ENCODE peak calls at places on chromosomes 7 and 10, in ten cellular contexts. L is cardiac fibroblast; T is BJ; Z is CD8-positive, alpha-beta T cell; Q is astrocyte of the cerebellum; S is tibial artery; H is AG04449; A is body of pancreas; I is HCT116; N is IMR-90. M is an unnamed sample.

GRCh38 chr7:30241767-30242166 is 42.6 kb upstream of the ZNRF2 start:
- DNase-seq in Z (no peak), N (no peak), L (no peak), H (no peak), S (no peak), A (no peak), Q (no peak), I (no peak), T (no peak), M (no peak)

GRCh38 chr10:112815238-112816032 is 134.6 kb upstream of the TCF7L2 start:
- DNase-seq in L (peak; percentile 54), Q (no peak), H (no peak), Z (no peak), T (peak; percentile 25), I (no peak), A (no peak), N (peak; percentile 67), S (no peak), M (no peak)

GRCh38 chr7:8255680-8256656 is 6.0 kb downstream of the ICA1 start:
- DNase-seq in H (no peak), L (no peak), Q (no peak), S (no peak), I (no peak), Z (no peak), N (no peak), A (no peak), T (no peak), M (no peak)

GRCh38 chr7:97021443-97022261 is 3.0 kb downstream of the DLX5 start:
- DNase-seq in Q (no peak), Z (no peak), L (no peak), I (no peak), A (peak; percentile 38), N (no peak), T (no peak), S (no peak), H (no peak), M (no peak)

GRCh38 chr7:36599645-36600313 is 124.5 kb downstream of the AOAH start:
- DNase-seq in L (no peak), N (no peak), T (no peak), A (no peak), H (no peak), S (no peak), I (no peak), Z (no peak), Q (no peak), M (no peak)

GRCh38 chr7:100087055-100087750 is 1.6 kb upstream of the COPS6 start:
- DNase-seq in T (peak; percentile 97), N (peak; percentile 99), L (peak; percentile 97), Z (no peak), A (no peak), Q (peak; percentile 88), S (no peak), I (no peak), H (peak; percentile 97), M (peak; percentile 92)

GRCh38 chr10:1177936-1178335 is 121.8 kb downstream of the WDR37 start:
- DNase-seq in L (no peak), T (no peak), N (no peak), Q (no peak), A (no peak), I (no peak), Z (no peak), S (peak; percentile 35), H (no peak), M (no peak)

GRCh38 chr7:82599910-82600309 is 156.3 kb upstream of the CACNA2D1 start:
- DNase-seq in H (no peak), T (no peak), N (no peak), Q (no peak), S (no peak), L (no peak), A (no peak), I (no peak), Z (no peak), M (no peak)

GRCh38 chr10:89213191-89213808 is 6.2 kb upstream of the CH25H start:
- DNase-seq in N (peak; percentile 63), T (no peak), Q (peak; percentile 44), S (no peak), H (no peak), A (no peak), Z (no peak), I (no peak), L (peak; percentile 78), M (no peak)

GRCh38 chr7:154928136-154929005 is 74.6 kb downstream of the PAXIP1 start:
- DNase-seq in S (no peak), I (peak; percentile 91), A (peak; percentile 47), L (peak; percentile 96), Q (peak; percentile 74), N (peak; percentile 93), H (peak; percentile 73), Z (peak; percentile 33), T (peak; percentile 92), M (peak; percentile 89)

GRCh38 chr7:107171496-107171895 is 2.7 kb downstream of the HBP1 start:
- DNase-seq in L (no peak), I (no peak), H (no peak), N (no peak), T (no peak), A (no peak), Z (no peak), Q (no peak), S (peak; percentile 47), M (no peak)

GRCh38 chr7:107167483-107168232 is 1.1 kb upstream of the HBP1 start:
- DNase-seq in Z (no peak), Q (peak; percentile 79), I (peak; percentile 61), N (peak; percentile 90), L (peak; percentile 92), T (peak; percentile 44), S (no peak), H (peak; percentile 45), A (peak; percentile 70), M (peak; percentile 57)

GRCh38 chr7:107168233-107169119 is at the start of gene HBP1:
- DNase-seq in A (peak; percentile 100), I (peak; percentile 100), T (peak; percentile 100), S (peak; percentile 100), Q (peak; percentile 100), H (peak; percentile 100), N (peak; percentile 100), Z (peak; percentile 98), L (peak; percentile 100), M (peak; percentile 100)

GRCh38 chr7:107170051-107170661 is 1.4 kb downstream of the HBP1 start:
- DNase-seq in N (no peak), T (no peak), H (no peak), A (no peak), I (no peak), L (no peak), Q (no peak), S (no peak), Z (no peak), M (no peak)

DNA sequence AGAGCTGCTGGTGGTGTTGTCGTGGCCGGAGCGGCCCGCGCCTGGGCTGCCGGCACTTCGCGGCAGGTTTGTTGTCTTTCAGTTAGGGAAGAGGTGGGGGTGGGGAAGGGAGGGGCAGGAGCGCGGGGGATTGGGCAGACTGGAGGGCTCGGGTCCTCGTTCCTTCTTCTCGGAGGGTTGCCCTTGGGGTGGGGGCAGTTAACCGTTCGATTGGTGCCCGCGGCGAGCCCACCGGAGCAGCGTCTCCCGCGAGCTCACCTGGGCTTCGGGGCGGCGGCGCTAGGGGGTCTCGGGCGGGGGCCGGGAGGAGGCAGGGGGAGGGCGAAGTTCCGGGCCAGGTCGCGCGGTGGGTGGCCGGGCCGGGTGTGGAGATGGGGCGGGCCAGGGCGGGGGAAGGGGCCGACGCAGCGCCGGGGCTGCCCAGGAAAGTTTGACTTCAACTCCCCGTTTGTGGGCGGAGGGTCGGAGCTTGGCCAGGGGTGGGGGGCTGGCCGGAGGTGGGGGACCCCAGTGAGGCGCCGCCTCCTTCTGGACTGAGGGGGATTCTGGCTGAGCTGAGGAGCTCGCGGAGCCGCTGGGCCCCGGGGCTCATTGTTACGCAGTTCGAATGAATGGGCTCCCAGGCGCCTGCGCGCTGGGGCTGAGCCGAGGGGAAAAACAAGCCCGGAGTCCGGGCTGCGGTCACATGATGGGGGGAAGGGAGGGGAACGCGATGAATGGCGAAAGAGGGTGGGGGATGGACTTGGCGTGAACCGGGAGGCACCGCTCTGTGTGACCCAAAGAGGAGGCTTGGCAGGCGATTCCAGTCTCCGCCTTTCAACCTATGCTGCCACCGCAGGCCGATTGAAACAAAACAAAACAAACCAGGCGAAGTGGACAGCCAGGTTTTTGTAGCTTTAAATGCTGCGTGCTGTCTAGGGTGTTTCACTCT is 582 bp downstream of the HBP1 start:
- DNase-seq in H (peak; percentile 65), T (peak; percentile 80), Q (peak; percentile 96), N (peak; percentile 96), A (peak; percentile 99), Z (peak; percentile 74), S (peak; percentile 99), I (peak; percentile 92), L (peak; percentile 99), M (peak; percentile 89)
- TF ChIP-seq CTCF in H (no peak), T (peak; percentile 7), Q (no peak), N (peak; percentile 10), A (peak; percentile 16), Z (no peak), S (no peak), I (no peak), L (no peak), M (no peak)

GRCh38 chr10:34864156-34865075 is 49.3 kb upstream of the PARD3 start:
- DNase-seq in H (no peak), Z (no peak), N (no peak), L (peak; percentile 20), Q (no peak), I (no peak), A (no peak), S (no peak), T (no peak), M (no peak)
- H3K4me3 ChIP-seq in H (no peak overlapping the region), Z (no peak overlapping the region), N (no peak overlapping the region), L (no peak overlapping the region), Q (no peak overlapping the region), I (no peak overlapping the region), A (no peak overlapping the region), S (no peak overlapping the region), T (no peak overlapping the region), M (no peak overlapping the region)

DNA sequence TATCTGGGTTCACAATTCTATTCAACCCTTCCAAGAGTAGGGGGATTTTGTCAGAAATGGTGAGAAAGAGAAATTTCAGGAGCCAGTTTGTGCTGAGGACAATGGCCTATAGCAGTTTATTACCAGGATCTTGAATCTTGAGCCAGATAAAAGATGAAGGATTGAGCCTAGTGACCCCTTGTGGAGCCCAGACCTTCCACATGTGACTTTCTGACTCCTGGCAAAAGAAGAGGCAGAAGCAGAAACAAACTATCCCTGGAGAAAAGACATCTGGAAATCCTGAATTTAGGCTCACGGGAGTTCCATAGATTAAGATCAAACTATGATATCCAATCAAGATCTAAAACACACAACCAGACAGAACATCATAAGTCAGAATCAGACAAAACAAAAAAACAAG is 60.9 kb upstream of the CHRM2 start:
- DNase-seq in A (no peak), L (no peak), S (no peak), H (no peak), I (no peak), N (no peak), Z (no peak), Q (no peak), T (no peak), M (no peak)
- TF ChIP-seq CTCF in A (no peak), L (no peak), S (no peak), H (no peak), I (no peak), N (no peak), Z (no peak), Q (no peak), T (no peak), M (no peak)

DNA sequence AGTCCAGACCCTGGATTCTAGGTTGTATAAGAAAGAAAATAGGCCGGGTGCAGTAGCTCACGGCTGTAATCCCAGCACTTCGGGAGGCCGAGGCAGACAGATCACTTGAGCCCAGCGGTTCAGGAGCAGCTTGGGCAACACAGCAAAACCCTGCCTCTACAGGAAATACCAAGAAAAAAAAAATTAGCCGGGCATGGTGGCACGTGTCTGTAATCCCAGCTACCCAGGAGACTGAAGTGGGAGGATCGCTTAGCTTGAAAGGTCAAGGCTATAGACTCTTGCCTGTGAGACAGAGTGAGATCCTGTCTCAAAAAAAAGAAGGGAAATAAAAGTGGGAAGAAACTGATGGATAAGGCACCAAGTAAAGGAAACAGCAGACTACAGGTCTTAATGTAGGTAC is 287.9 kb upstream of the KLF14 start:
- DNase-seq in Q (no peak), S (no peak), I (no peak), L (no peak), N (no peak), Z (no peak), T (no peak), H (no peak), A (no peak), M (no peak)
- H3K4me3 ChIP-seq in Q (no peak overlapping the region), S (no peak overlapping the region), I (no peak overlapping the region), L (no peak overlapping the region), N (no peak overlapping the region), Z (no peak overlapping the region), T (no peak overlapping the region), H (no peak overlapping the region), A (no peak overlapping the region), M (no peak overlapping the region)